ENCODE peak calls at places on chromosomes 5 and 9, in six cellular contexts. L, R, A, O, B and G are unnamed samples.

GRCh38 chr5:86108825-86109224 is 508.9 kb upstream of the COX7C start:
- DNase-seq in B (no peak), A (no peak), R (no peak), L (no peak), O (no peak), G (no peak)

GRCh38 chr9:93869863-93870262 is 85.3 kb downstream of the BARX1 start:
- DNase-seq in B (no peak), R (no peak), O (no peak), L (no peak), A (no peak), G (no peak)

GRCh38 chr5:55680353-55680752 is 31.8 kb downstream of the SLC38A9 start:
- DNase-seq in L (no peak), A (no peak), B (no peak), O (no peak), R (no peak), G (no peak)

GRCh38 chr5:28678899-28679298 is 1640.5 kb upstream of the CDH9 start:
- DNase-seq in R (no peak), O (no peak), L (no peak), A (no peak), B (no peak), G (no peak)

GRCh38 chr9:79542735-79543504 is 28.8 kb upstream of the TLE4 start:
- DNase-seq in A (no peak), R (no peak), O (no peak), B (no peak), L (no peak), G (no peak)

GRCh38 chr5:60820593-60821487 is 23.2 kb downstream of the ELOVL7 start:
- DNase-seq in L (no peak), A (no peak), O (no peak), R (no peak), B (no peak), G (no peak)

GRCh38 chr5:72138943-72139467 is 31.7 kb downstream of the MAP1B start:
- DNase-seq in L (no peak), A (no peak), B (no peak), R (no peak), O (no peak), G (no peak)

GRCh38 chr9:34362614-34363013 is 14.1 kb downstream of the MYORG start:
- DNase-seq in R (no peak), B (peak), A (no peak), L (no peak), O (peak), G (no peak)

GRCh38 chr9:109181284-109181683 is 14.2 kb upstream of the FRRS1L start:
- DNase-seq in R (peak), O (no peak), B (no peak), L (no peak), A (no peak), G (no peak)

GRCh38 chr5:95723632-95724369 is 7.3 kb upstream of the RHOBTB3 start:
- DNase-seq in O (no peak), B (no peak), R (no peak), L (no peak), A (no peak), G (no peak)

GRCh38 chr5:72074238-72074637 is 33.0 kb upstream of the MAP1B start:
- DNase-seq in R (no peak), A (no peak), B (no peak), O (no peak), L (no peak), G (no peak)

GRCh38 chr5:158718738-158719505 is 380.8 kb downstream of the EBF1 start:
- DNase-seq in A (no peak), L (no peak), R (no peak), B (no peak), O (no peak), G (no peak)

GRCh38 chr5:136089804-136090203 is 42.8 kb upstream of the SMAD5 start:
- DNase-seq in O (no peak), R (no peak), B (no peak), L (no peak), A (peak), G (no peak)

GRCh38 chr5:154071799-154072781 is 33.3 kb downstream of the MFAP3 start:
- DNase-seq in A (peak), O (peak), L (peak), R (peak), B (peak), G (peak)

GRCh38 chr9:106928350-106928749 is 65.4 kb downstream of the ZNF462 start:
- DNase-seq in B (no peak), O (no peak), R (no peak), A (no peak), L (no peak), G (no peak)

GRCh38 chr5:88886756-88887741 is 4.1 kb upstream of the MEF2C start:
- DNase-seq in B (peak), R (no peak), A (no peak), L (no peak), O (no peak), G (no peak)

GRCh38 chr9:1804128-1804865 is 210.8 kb upstream of the SMARCA2 start:
- DNase-seq in B (no peak), A (no peak), O (no peak), L (no peak), R (no peak), G (no peak)

GRCh38 chr9:112820886-112821285 is 69.8 kb downstream of the SLC46A2 start:
- DNase-seq in O (no peak), R (no peak), B (no peak), A (no peak), L (no peak), G (no peak)

GRCh38 chr9:71637926-71638325 is 130.4 kb downstream of the CEMIP2 start:
- DNase-seq in L (no peak), A (no peak), R (no peak), B (no peak), O (no peak), G (no peak)

GRCh38 chr9:71637433-71637832 is 130.9 kb downstream of the CEMIP2 start:
- DNase-seq in O (no peak), L (no peak), A (no peak), R (no peak), B (no peak), G (no peak)

GRCh38 chr9:71636143-71636839 is 132.0 kb downstream of the CEMIP2 start:
- DNase-seq in L (no peak), R (no peak), A (no peak), B (no peak), O (no peak), G (no peak)

GRCh38 chr9:71632771-71633170 is 135.5 kb downstream of the CEMIP2 start:
- DNase-seq in L (no peak), A (no peak), B (no peak), R (no peak), O (no peak), G (no peak)

DNA sequence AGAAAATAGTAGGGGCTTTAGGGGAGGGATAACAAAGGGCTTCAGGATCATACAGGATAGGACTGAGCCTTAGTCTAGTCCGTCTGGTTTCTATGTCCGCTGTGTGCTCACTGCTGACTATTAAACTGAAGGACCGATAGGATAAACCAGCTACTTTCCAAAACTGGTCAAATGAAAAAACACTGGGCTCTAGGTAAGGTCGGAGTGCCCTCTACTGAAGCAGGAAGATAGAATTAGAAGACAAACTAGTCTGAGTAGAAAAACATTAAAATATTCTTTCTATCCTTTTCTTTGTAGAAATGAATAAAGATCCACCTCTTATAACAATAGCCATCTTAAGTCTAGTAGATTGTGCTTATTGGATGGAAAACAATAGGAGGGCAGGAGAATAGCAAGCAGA is 133.6 kb downstream of the CEMIP2 start:
- DNase-seq in L (no peak), R (no peak), B (no peak), O (no peak), A (no peak), G (no peak)
- TF ChIP-seq CTCF in L (no peak), R (no peak), B (no peak), O (no peak), A (no peak), G (no peak)

GRCh38 chr5:169097374-169097831 is 203.5 kb downstream of the SLIT3 start:
- DNase-seq in A (no peak), L (no peak), R (no peak), B (no peak), O (peak), G (no peak)
- TF ChIP-seq CTCF in A (no peak), L (no peak), R (no peak), B (no peak), O (peak), G (no peak)

GRCh38 chr5:16437974-16438373 is 27.6 kb downstream of the ZNF622 start:
- DNase-seq in A (no peak), L (no peak), O (no peak), R (no peak), B (no peak), G (no peak)
- TF ChIP-seq CTCF in A (no peak), L (no peak), O (no peak), R (no peak), B (peak), G (no peak)

GRCh38 chr5:172377856-172378255 is 76.5 kb downstream of the SH3PXD2B start:
- DNase-seq in B (no peak), A (no peak), R (no peak), O (no peak), L (no peak), G (no peak)
- TF ChIP-seq CTCF in B (no peak), A (no peak), R (no peak), O (no peak), L (no peak), G (no peak)

DNA sequence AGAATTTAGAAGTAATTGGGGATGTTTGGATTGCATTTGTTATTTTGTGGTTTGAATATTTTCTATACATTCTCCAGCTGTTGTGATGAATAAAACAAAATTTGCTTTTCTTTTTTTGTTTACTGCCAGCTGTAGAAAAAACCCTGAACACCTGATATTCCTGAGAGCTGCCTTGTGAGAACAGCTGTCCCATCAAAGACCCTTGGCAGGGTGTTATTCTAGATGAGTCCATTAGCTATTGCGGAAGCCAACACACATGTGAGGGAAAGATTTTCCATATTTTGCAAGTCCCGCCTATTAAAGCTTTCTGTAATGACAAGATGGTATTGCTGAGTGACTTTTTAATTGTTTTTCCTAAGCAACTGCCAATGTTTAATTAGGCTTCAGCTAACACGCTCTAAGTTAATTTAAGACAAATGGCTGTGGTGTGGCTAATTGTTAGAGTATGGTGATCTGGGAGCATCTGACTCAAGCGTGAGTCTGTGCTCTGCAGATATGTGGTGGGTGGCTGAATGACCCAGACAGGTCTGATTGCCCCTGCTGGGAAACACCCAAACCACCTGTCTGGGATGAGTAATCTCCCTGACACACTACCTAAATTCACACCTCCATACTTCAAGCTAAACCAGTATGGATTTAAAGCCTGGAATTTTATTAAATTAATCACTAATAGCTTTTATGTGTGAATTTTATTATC is 86.5 kb upstream of the PRLR start:
- DNase-seq in B (no peak), L (no peak), O (no peak), A (no peak), R (no peak), G (no peak)
- TF ChIP-seq CTCF in B (no peak), L (no peak), O (no peak), A (no peak), R (no peak), G (no peak)

DNA sequence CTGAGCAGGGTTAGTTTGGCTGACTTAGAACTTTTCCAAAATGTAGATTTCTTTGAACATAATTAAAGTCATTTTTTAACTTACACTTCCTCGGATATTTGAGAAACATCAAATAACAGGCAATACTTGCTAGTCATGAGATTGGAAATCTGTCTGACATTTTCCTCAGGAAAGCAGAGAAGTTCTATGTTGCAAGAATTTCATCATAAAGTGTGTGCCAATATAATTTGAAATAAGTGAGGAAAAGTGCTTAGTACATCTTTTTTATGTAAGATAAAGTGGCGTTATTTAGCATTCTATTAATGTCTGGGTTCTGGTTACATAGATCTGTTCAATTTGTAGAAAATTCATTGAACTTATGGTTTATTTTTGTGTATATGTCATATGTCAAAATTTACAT is 48.7 kb upstream of the C5orf47 start:
- DNase-seq in O (no peak), B (no peak), A (no peak), L (no peak), R (no peak), G (no peak)
- TF ChIP-seq CTCF in O (no peak), B (no peak), A (no peak), L (no peak), R (no peak), G (no peak)

GRCh38 chr9:124060844-124061605 is 49.5 kb downstream of the LHX2 start:
- DNase-seq in O (no peak), B (no peak), L (no peak), R (no peak), A (no peak), G (no peak)

GRCh38 chr9:124066783-124067563 is 55.4 kb downstream of the LHX2 start:
- DNase-seq in O (no peak), R (no peak), L (no peak), A (no peak), B (no peak), G (no peak)

GRCh38 chr9:124062172-124062571 is 50.6 kb downstream of the LHX2 start:
- DNase-seq in B (no peak), O (no peak), A (no peak), R (no peak), L (no peak), G (no peak)
- TF ChIP-seq CTCF in B (no peak), O (no peak), A (no peak), R (peak), L (no peak), G (no peak)

DNA sequence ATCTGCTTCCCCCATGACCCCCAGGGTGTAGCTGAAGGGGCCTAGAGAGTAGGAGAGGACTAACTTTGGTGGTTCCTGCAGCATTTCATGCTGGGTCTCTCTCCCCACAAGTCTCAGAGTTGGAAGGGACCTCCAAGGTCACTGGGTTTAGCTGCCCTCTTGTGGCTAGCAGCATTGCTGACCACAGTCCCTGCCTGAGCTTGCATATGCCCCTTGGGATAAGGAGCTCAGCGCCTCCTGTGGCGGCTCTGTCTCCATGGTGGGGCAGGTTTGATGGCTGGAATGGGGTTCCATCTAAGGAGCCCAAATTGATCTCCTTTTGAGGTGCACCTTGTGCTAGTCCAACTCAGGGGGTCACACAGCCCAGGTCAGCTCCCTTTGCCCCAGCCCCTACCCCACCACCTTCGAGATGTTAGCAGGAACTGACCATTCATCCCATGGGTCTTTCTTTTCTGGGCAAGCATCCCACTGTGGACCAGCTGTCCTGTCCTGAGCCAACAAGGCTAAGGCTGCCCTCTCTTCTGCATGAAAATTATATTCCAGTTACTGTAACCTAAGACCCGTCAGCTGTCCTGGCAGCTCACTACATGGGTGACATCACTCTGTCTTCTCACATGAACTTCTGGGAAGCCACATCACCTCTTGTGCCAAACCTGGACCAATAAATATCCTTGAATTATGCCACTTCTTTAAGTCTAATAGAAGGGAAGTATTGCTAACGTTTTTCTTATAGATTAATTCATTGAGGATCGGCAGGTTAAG is 196.2 kb downstream of the HSPA4 start:
- DNase-seq in R (no peak), B (no peak), O (no peak), L (no peak), A (no peak), G (no peak)
- TF ChIP-seq CTCF in R (peak), B (peak), O (peak), L (no peak), A (peak), G (no peak)